ENCODE peak calls at places on chromosomes 12 and 14, in eight cellular contexts. W is cardiac muscle cell; N is naive thymus-derived CD8-positive, alpha-beta T cell; D is stimulated activated CD4-positive, alpha-beta T cell treated with anti-CD3 and anti-CD28 coated beads, Interleukin-1b, Interleukin-23, amount 100 ng/mL, for 48 hours; E is foreskin fibroblast; R is hypothalamus; L is stomach; G is T-helper 1 cell. K is an unnamed sample.

GRCh38 chr12:131043401-131043871 is 89.7 kb downstream of the ADGRD1 start:
- DNase-seq in W (no peak), N (no peak), D (no peak), E (no peak), R (no peak), L (no peak), G (no peak), K (no peak)

GRCh38 chr14:38233218-38233617 is 22.7 kb downstream of the CLEC14A start:
- DNase-seq in W (no peak), N (no peak), D (no peak), E (no peak), R (no peak), L (no peak), G (no peak), K (no peak)

GRCh38 chr12:122059203-122059960 is 19.2 kb upstream of the MLXIP start:
- DNase-seq in W (no peak), N (no peak), D (no peak), E (no peak), R (no peak), L (no peak), G (no peak), K (no peak)

GRCh38 chr12:131275824-131276223 is 322.1 kb downstream of the ADGRD1 start:
- DNase-seq in W (no peak), N (no peak), D (no peak), E (no peak), R (no peak), L (no peak), G (no peak), K (no peak)

GRCh38 chr12:93325855-93326254 is 51.9 kb upstream of the NUDT4 start:
- DNase-seq in W (no peak), N (no peak), D (no peak), E (peak; percentile 60), R (no peak), L (no peak), G (no peak), K (no peak)

GRCh38 chr12:102462803-102463499 is 17.4 kb downstream of the IGF1 start:
- DNase-seq in W (no peak), N (no peak), D (no peak), E (peak; percentile 35), R (no peak), L (no peak), G (no peak), K (no peak)

GRCh38 chr12:123571343-123571813 is 13.0 kb upstream of the TMED2 start:
- DNase-seq in W (peak; percentile 34), N (no peak), D (no peak), E (peak; percentile 91), R (peak; percentile 10), L (peak; percentile 27), G (no peak), K (no peak)

GRCh38 chr12:68451261-68452091 is 119.3 kb upstream of the MDM1 start:
- DNase-seq in W (no peak), N (peak; percentile 33), D (peak; percentile 49), E (peak; percentile 74), R (no peak), L (peak; percentile 29), G (no peak), K (peak; percentile 56)

GRCh38 chr12:19614601-19615442 is 175.5 kb downstream of the AEBP2 start:
- DNase-seq in W (no peak), N (no peak), D (no peak), E (no peak), R (no peak), L (no peak), G (no peak), K (no peak)

GRCh38 chr12:75955251-75955650 is 76.3 kb downstream of the PHLDA1 start:
- DNase-seq in W (no peak), N (no peak), D (no peak), E (no peak), R (no peak), L (no peak), G (no peak), K (no peak)

GRCh38 chr12:83042441-83043215 is 355.9 kb downstream of the TMTC2 start:
- DNase-seq in W (no peak), N (no peak), D (no peak), E (peak; percentile 50), R (no peak), L (no peak), G (no peak), K (no peak)

GRCh38 chr14:93011650-93012317 is 88.8 kb downstream of the CHGA start:
- DNase-seq in W (no peak), N (no peak), D (no peak), E (no peak), R (peak; percentile 73), L (no peak), G (no peak), K (no peak)

GRCh38 chr12:111197545-111197944 is 171.3 kb downstream of the PHETA1 start:
- DNase-seq in W (no peak), N (no peak), D (no peak), E (no peak), R (no peak), L (no peak), G (no peak), K (no peak)

GRCh38 chr14:49194067-49194466 is 392.1 kb downstream of the RPS29 start:
- DNase-seq in W (no peak), N (no peak), D (no peak), E (no peak), R (no peak), L (no peak), G (no peak), K (no peak)

GRCh38 chr14:90447720-90448497 is 51.1 kb downstream of the CALM1 start:
- DNase-seq in W (no peak), N (no peak), D (no peak), E (no peak), R (no peak), L (no peak), G (no peak), K (no peak)

GRCh38 chr14:103198429-103199140 is 75.3 kb downstream of the TNFAIP2 start:
- DNase-seq in W (no peak), N (no peak), D (no peak), E (peak; percentile 74), R (no peak), L (no peak), G (no peak), K (no peak)

GRCh38 chr12:4857472-4858291 is 52.0 kb upstream of the KCNA1 start:
- DNase-seq in W (peak; percentile 87), N (peak; percentile 59), D (peak; percentile 72), E (peak; percentile 84), R (peak; percentile 54), L (peak; percentile 78), G (peak; percentile 55), K (peak; percentile 68)

GRCh38 chr12:122882908-122883563 is 12.9 kb downstream of the VPS37B start:
- DNase-seq in W (no peak), N (no peak), D (no peak), E (no peak), R (no peak), L (no peak), G (no peak), K (no peak)

GRCh38 chr12:16726879-16727278 is 120.9 kb upstream of the LMO3 start:
- DNase-seq in W (no peak), N (no peak), D (no peak), E (no peak), R (no peak), L (no peak), G (no peak), K (no peak)

GRCh38 chr12:58090685-58091084 is 149.3 kb downstream of the ATP23 start:
- DNase-seq in W (no peak), N (no peak), D (no peak), E (no peak), R (no peak), L (no peak), G (no peak), K (no peak)

GRCh38 chr14:77988966-77989365 is 181.2 kb upstream of the NRXN3 start:
- DNase-seq in W (no peak), N (no peak), D (no peak), E (peak; percentile 25), R (peak; percentile 80), L (no peak), G (no peak), K (no peak)

GRCh38 chr12:103928736-103929050 is 1.5 kb upstream of the HSP90B1 start:
- DNase-seq in W (no peak), N (no peak), D (peak; percentile 71), E (no peak), R (no peak), L (peak; percentile 33), G (peak; percentile 53), K (peak; percentile 61)

GRCh38 chr14:53950031-53950793 is 6.4 kb downstream of the BMP4 start:
- DNase-seq in W (no peak), N (no peak), D (no peak), E (no peak), R (no peak), L (no peak), G (no peak), K (no peak)

GRCh38 chr12:117699575-117699974 is 269.2 kb downstream of the KSR2 start:
- DNase-seq in W (no peak), N (no peak), D (no peak), E (no peak), R (no peak), L (no peak), G (no peak), K (no peak)